ENCODE peak calls at places on chromosomes 7 and 10, in seven cellular contexts. R, T, B, F, M, X and J are unnamed samples.

GRCh38 chr7:106354822-106355221 is 70.0 kb upstream of the NAMPT start:
- ATAC-seq in B (no peak), F (no peak), T (no peak), R (no peak), M (no peak), X (no peak), J (no peak)

GRCh38 chr10:93150990-93151547 is 77.4 kb downstream of the CYP26A1 start:
- ATAC-seq in T (no peak), X (no peak), R (no peak), M (no peak), F (no peak), B (no peak), J (no peak)

GRCh38 chr7:1547777-1548437 is 8.1 kb downstream of the TMEM184A start:
- ATAC-seq in R (no peak), X (no peak), T (no peak), B (no peak), M (no peak), F (no peak), J (no peak)

GRCh38 chr7:147196476-147196875 is 1079.9 kb downstream of the CNTNAP2 start:
- ATAC-seq in T (no peak), M (no peak), R (no peak), F (no peak), B (no peak), X (no peak), J (no peak)

GRCh38 chr10:16944961-16945360 is 127.7 kb upstream of the RSU1 start:
- ATAC-seq in B (no peak), T (no peak), M (no peak), X (no peak), F (no peak), R (no peak), J (no peak)

GRCh38 chr10:97914837-97915211 is 65.2 kb downstream of the GOLGA7B start:
- ATAC-seq in T (peak; percentile 90), R (peak; percentile 89), X (peak; percentile 93), B (peak; percentile 95), F (peak; percentile 84), M (peak; percentile 85), J (peak; percentile 79)

GRCh38 chr7:70776627-70777101 is 355.3 kb upstream of the GALNT17 start:
- ATAC-seq in B (peak; percentile 77), X (no peak), F (no peak), M (peak; percentile 93), R (no peak), T (no peak), J (no peak)

GRCh38 chr7:159209429-159209828 is 64.8 kb upstream of the VIPR2 start:
- ATAC-seq in T (no peak), X (no peak), R (no peak), B (peak; percentile 84), M (peak; percentile 64), F (no peak), J (no peak)

GRCh38 chr10:29881336-29881751 is 178.0 kb downstream of the JCAD start:
- ATAC-seq in B (no peak), F (no peak), X (no peak), T (peak; percentile 71), M (no peak), R (no peak), J (peak; percentile 78)

GRCh38 chr10:119025336-119025735 is 4.2 kb upstream of the NANOS1 start:
- ATAC-seq in T (peak; percentile 74), R (peak; percentile 78), M (no peak), F (peak; percentile 21), X (no peak), B (no peak), J (peak; percentile 49)

GRCh38 chr7:70808876-70809275 is 323.1 kb upstream of the GALNT17 start:
- ATAC-seq in T (no peak), M (no peak), X (no peak), F (no peak), R (no peak), B (no peak), J (no peak)

GRCh38 chr10:127834221-127834620 is 58.5 kb downstream of the CLRN3 start:
- ATAC-seq in M (no peak), F (no peak), R (no peak), B (no peak), X (peak; percentile 66), T (peak; percentile 86), J (peak; percentile 61)

GRCh38 chr10:114486938-114487814 is 82.9 kb upstream of the AFAP1L2 start:
- ATAC-seq in B (no peak), R (no peak), F (no peak), X (no peak), M (peak; percentile 87), T (no peak), J (no peak)

GRCh38 chr10:104809288-104810090 is 168.4 kb downstream of the SORCS3 start:
- ATAC-seq in B (no peak), F (no peak), X (no peak), R (no peak), M (peak; percentile 19), T (no peak), J (no peak)

GRCh38 chr7:130865408-130866236 is 131.6 kb upstream of the KLF14 start:
- ATAC-seq in T (no peak), R (peak; percentile 12), F (no peak), B (peak; percentile 68), M (peak; percentile 62), X (no peak), J (no peak)

GRCh38 chr10:76245951-76246495 is 814.6 kb downstream of the LRMDA start:
- ATAC-seq in B (no peak), F (no peak), M (no peak), T (no peak), X (no peak), R (no peak), J (no peak)

GRCh38 chr10:73886085-73886529 is 11.8 kb upstream of the CAMK2G start:
- ATAC-seq in F (peak; percentile 83), B (peak; percentile 97), R (peak; percentile 87), X (peak; percentile 88), M (peak; percentile 89), T (peak; percentile 84), J (peak; percentile 82)

GRCh38 chr10:34194259-34194658 is 620.8 kb downstream of the PARD3 start:
- ATAC-seq in T (peak; percentile 18), X (peak; percentile 36), B (no peak), M (no peak), R (no peak), F (no peak), J (no peak)

GRCh38 chr10:26413375-26413774 is 24.8 kb upstream of the APBB1IP start:
- ATAC-seq in B (no peak), X (no peak), F (no peak), T (no peak), M (no peak), R (no peak), J (no peak)